ENCODE peak calls at places on chromosomes 12 and 14, in five cellular contexts. One of them, this sample, is unnamed.
A peak's percentile ranks its signal among the peaks of the same experiment; 100 is the strongest.

GRCh38 chr12:25822281-25822680 is 136.2 kb upstream of the RASSF8 start:
- DNase-seq in K562: no peak
- DNase-seq in GM12878: no peak
- DNase-seq in HepG2: no peak
- DNase-seq in H1: no peak
- DNase-seq in this sample: no peak

GRCh38 chr14:54209501-54210231 is 187.1 kb upstream of the CDKN3 start:
- DNase-seq in K562: no peak
- DNase-seq in GM12878: no peak
- DNase-seq in HepG2: no peak
- DNase-seq in H1: no peak
- DNase-seq in this sample: no peak

GRCh38 chr12:13562915-13563742 is 366.6 kb downstream of the EMP1 start:
- DNase-seq in K562: no peak
- DNase-seq in GM12878: no peak
- DNase-seq in HepG2: no peak
- DNase-seq in H1: no peak
- DNase-seq in this sample: no peak

GRCh38 chr12:42958271-42958674 is 368.7 kb upstream of the PRICKLE1 start:
- DNase-seq in K562: no peak
- DNase-seq in GM12878: no peak
- DNase-seq in HepG2: no peak
- DNase-seq in H1: no peak
- DNase-seq in this sample: no peak

GRCh38 chr12:15726029-15726756 is 63.0 kb downstream of the EPS8 start:
- DNase-seq in K562: no peak
- DNase-seq in GM12878: no peak
- DNase-seq in HepG2: no peak
- DNase-seq in H1: no peak
- DNase-seq in this sample: no peak

GRCh38 chr14:26917086-26917485 is 319.3 kb upstream of the NOVA1 start:
- DNase-seq in K562: peak; percentile 3
- DNase-seq in GM12878: no peak
- DNase-seq in HepG2: peak; percentile 28
- DNase-seq in H1: no peak
- DNase-seq in this sample: no peak

GRCh38 chr12:69500631-69501030 is 30.4 kb downstream of the FRS2 start:
- DNase-seq in K562: no peak
- DNase-seq in GM12878: no peak
- DNase-seq in HepG2: no peak
- DNase-seq in H1: no peak
- DNase-seq in this sample: no peak

GRCh38 chr12:5081016-5081415 is 37.3 kb downstream of the KCNA5 start:
- DNase-seq in K562: peak; percentile 7
- DNase-seq in GM12878: no peak
- DNase-seq in HepG2: no peak
- DNase-seq in H1: no peak
- DNase-seq in this sample: peak; percentile 61

GRCh38 chr14:101502761-101503392 is 58.4 kb upstream of the DIO3 start:
- DNase-seq in K562: no peak
- DNase-seq in GM12878: no peak
- DNase-seq in HepG2: no peak
- DNase-seq in H1: no peak
- DNase-seq in this sample: no peak

GRCh38 chr14:87411370-87411769 is 581.6 kb downstream of the GALC start:
- DNase-seq in K562: no peak
- DNase-seq in GM12878: no peak
- DNase-seq in HepG2: no peak
- DNase-seq in H1: no peak
- DNase-seq in this sample: no peak

GRCh38 chr14:101937926-101938767 is 26.2 kb upstream of the DYNC1H1 start:
- DNase-seq in K562: peak; percentile 44
- DNase-seq in GM12878: no peak
- DNase-seq in HepG2: no peak
- DNase-seq in H1: no peak
- DNase-seq in this sample: no peak

GRCh38 chr14:83164016-83164415 is 1630.4 kb upstream of the SEL1L start:
- DNase-seq in K562: no peak
- DNase-seq in GM12878: no peak
- DNase-seq in HepG2: no peak
- DNase-seq in H1: no peak
- DNase-seq in this sample: no peak

GRCh38 chr12:121693155-121693554 is 19.4 kb upstream of the TMEM120B start:
- DNase-seq in K562: no peak
- DNase-seq in GM12878: no peak
- DNase-seq in HepG2: no peak
- DNase-seq in H1: no peak
- DNase-seq in this sample: no peak

GRCh38 chr12:53200458-53201169 is 6.4 kb downstream of the ITGB7 start:
- DNase-seq in K562: no peak
- DNase-seq in GM12878: peak; percentile 79
- DNase-seq in HepG2: no peak
- DNase-seq in H1: no peak
- DNase-seq in this sample: no peak

GRCh38 chr12:103838254-103838914 is 2.6 kb downstream of the NT5DC3 start:
- DNase-seq in K562: no peak
- DNase-seq in GM12878: no peak
- DNase-seq in HepG2: peak; percentile 87
- DNase-seq in H1: no peak
- DNase-seq in this sample: no peak

GRCh38 chr12:104737682-104738370 is 220.3 kb downstream of the SLC41A2 start:
- DNase-seq in K562: no peak
- DNase-seq in GM12878: no peak
- DNase-seq in HepG2: no peak
- DNase-seq in H1: no peak
- DNase-seq in this sample: no peak

GRCh38 chr12:107844312-107844921 is 69.9 kb downstream of the ASCL4 start:
- DNase-seq in K562: no peak
- DNase-seq in GM12878: no peak
- DNase-seq in HepG2: no peak
- DNase-seq in H1: peak; percentile 72
- DNase-seq in this sample: peak; percentile 68

GRCh38 chr12:7970475-7971252 is 34.7 kb upstream of the SLC2A3 start:
- DNase-seq in K562: peak; percentile 91
- DNase-seq in GM12878: peak; percentile 73
- DNase-seq in HepG2: no peak
- DNase-seq in H1: peak; percentile 92
- DNase-seq in this sample: peak; percentile 96

GRCh38 chr14:103161054-103161397 is 37.8 kb downstream of the TNFAIP2 start:
- DNase-seq in K562: no peak
- DNase-seq in GM12878: no peak
- DNase-seq in HepG2: no peak
- DNase-seq in H1: no peak
- DNase-seq in this sample: no peak

GRCh38 chr12:118356809-118357326 is 15.8 kb downstream of the TAOK3 start:
- DNase-seq in K562: no peak
- DNase-seq in GM12878: no peak
- DNase-seq in HepG2: no peak
- DNase-seq in H1: no peak
- DNase-seq in this sample: no peak

GRCh38 chr12:57079821-57080220 is 1.2 kb upstream of the NEMP1 start:
- DNase-seq in K562: no peak
- DNase-seq in GM12878: no peak
- DNase-seq in HepG2: no peak
- DNase-seq in H1: no peak
- DNase-seq in this sample: no peak

GRCh38 chr12:85322715-85323114 is 42.7 kb downstream of the ALX1 start:
- DNase-seq in K562: no peak
- DNase-seq in GM12878: no peak
- DNase-seq in HepG2: no peak
- DNase-seq in H1: no peak
- DNase-seq in this sample: no peak
- TF ChIP-seq USF2 in K562: no peak
- TF ChIP-seq USF2 in GM12878: no peak
- TF ChIP-seq USF2 in HepG2: no peak
- TF ChIP-seq USF2 in H1: no peak
- TF ChIP-seq USF2 in this sample: no peak

GRCh38 chr12:50164963-50165362 is 2.2 kb downstream of the CERS5 start:
- DNase-seq in K562: no peak
- DNase-seq in GM12878: no peak
- DNase-seq in HepG2: no peak
- DNase-seq in H1: no peak
- DNase-seq in this sample: no peak

GRCh38 chr12:50167026-50167742 is at the start of gene CERS5:
- DNase-seq in K562: peak; percentile 98
- DNase-seq in GM12878: peak; percentile 85
- DNase-seq in HepG2: peak; percentile 96
- DNase-seq in H1: peak; percentile 97
- DNase-seq in this sample: peak; percentile 99

GRCh38 chr12:50162225-50162624 is 4.9 kb downstream of the CERS5 start:
- DNase-seq in K562: no peak
- DNase-seq in GM12878: no peak
- DNase-seq in HepG2: no peak
- DNase-seq in H1: no peak
- DNase-seq in this sample: no peak

DNA sequence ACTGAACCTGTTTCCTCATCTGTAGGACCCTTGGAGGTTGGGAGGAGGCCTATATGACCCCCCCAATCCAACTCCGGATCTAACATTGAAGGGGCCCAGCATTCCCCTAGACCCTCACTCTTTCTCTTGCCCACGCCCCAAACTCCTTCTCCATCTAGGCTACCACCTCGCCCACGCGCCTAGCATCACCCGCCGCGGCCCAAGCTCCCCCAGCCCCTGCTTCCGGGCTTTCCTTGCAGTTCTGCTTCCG is 468 bp downstream of the CERS5 start:
- DNase-seq in K562: no peak
- DNase-seq in GM12878: no peak
- DNase-seq in HepG2: no peak
- DNase-seq in H1: no peak
- DNase-seq in this sample: no peak
- TF ChIP-seq ATF2 in K562: no peak
- TF ChIP-seq ATF2 in GM12878: no peak
- TF ChIP-seq ATF2 in HepG2: no peak
- TF ChIP-seq ATF2 in H1: no peak
- TF ChIP-seq ATF2 in this sample: no peak

DNA sequence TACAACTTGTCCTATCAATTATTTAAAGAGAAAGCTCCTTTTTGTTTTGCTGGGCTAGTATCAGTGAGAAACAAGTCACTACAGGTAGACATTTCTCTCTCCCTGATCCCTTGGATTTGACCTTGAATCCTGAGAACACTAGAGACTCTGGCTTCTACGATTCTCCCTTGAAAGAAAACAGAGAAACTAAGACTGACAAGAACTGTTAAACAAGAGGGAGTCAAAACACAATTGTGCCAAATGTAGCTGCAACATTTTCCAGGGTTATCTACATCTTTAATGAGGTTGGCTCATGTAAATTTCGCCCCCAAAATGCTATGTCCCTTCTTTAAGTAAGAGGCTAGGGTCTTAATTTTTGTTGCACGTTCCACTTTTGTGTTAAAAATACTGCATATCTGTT is 62.4 kb downstream of the SLC38A1 start:
- DNase-seq in K562: no peak
- DNase-seq in GM12878: no peak
- DNase-seq in HepG2: no peak
- DNase-seq in H1: no peak
- DNase-seq in this sample: no peak
- TF ChIP-seq USF2 in K562: no peak
- TF ChIP-seq USF2 in GM12878: no peak
- TF ChIP-seq USF2 in HepG2: no peak
- TF ChIP-seq USF2 in H1: no peak
- TF ChIP-seq USF2 in this sample: no peak

DNA sequence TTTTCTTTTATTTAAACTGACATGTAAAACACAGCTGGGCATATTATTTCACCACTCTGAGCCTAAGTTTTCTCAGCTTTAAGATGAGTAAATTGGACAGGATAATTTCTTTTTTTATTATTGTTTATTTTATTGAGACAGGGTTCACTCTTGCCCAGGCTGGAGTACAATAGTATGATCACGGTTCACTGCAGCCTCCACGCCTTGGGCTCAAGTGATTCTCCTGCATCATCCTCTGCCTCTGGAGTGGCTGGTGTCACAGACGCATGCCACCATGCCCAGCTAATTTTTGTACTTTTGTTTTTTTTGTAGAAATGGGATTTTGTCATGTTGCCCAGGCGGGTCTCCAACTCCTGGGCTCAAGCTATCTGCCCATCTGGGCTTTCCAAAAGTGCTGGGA is 12.7 kb downstream of the BMAL2 start:
- DNase-seq in K562: no peak
- DNase-seq in GM12878: no peak
- DNase-seq in HepG2: no peak
- DNase-seq in H1: no peak
- DNase-seq in this sample: no peak
- TF ChIP-seq ATF2 in K562: no peak
- TF ChIP-seq ATF2 in GM12878: no peak
- TF ChIP-seq ATF2 in HepG2: no peak
- TF ChIP-seq ATF2 in H1: no peak
- TF ChIP-seq ATF2 in this sample: no peak

DNA sequence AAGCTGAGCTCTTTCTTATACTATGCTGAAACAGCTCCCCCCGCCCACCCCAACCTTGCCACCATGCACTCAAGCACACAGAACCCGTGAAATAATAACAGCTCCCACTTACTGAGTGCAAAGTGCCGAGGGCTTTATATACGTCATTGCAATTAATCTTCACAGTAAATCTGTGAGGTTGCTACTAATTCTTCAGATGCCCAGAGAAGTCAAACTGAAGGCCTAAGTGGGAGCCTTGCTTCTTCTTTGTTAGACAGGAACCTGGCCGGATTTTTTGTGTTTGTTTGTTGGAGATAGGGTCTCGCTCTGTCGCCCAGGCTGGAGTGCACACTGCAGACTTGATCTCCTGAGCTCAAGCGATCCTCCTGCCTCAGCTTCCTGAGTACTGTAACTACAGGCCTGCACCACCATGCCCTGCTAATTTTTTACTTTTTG is 34.0 kb downstream of the VCPKMT start:
- DNase-seq in K562: no peak
- DNase-seq in GM12878: no peak
- DNase-seq in HepG2: no peak
- DNase-seq in H1: no peak
- DNase-seq in this sample: no peak
- TF ChIP-seq USF2 in K562: no peak
- TF ChIP-seq USF2 in GM12878: no peak
- TF ChIP-seq USF2 in HepG2: no peak
- TF ChIP-seq USF2 in H1: no peak
- TF ChIP-seq USF2 in this sample: no peak

GRCh38 chr12:111766608-111767361 is at the start of gene ALDH2:
- DNase-seq in K562: peak; percentile 99
- DNase-seq in GM12878: no peak
- DNase-seq in HepG2: peak; percentile 72
- DNase-seq in H1: peak; percentile 88
- DNase-seq in this sample: peak; percentile 89
- TF ChIP-seq ATF2 in K562: no peak
- TF ChIP-seq ATF2 in GM12878: no peak
- TF ChIP-seq ATF2 in HepG2: peak; percentile 25
- TF ChIP-seq ATF2 in H1: no peak
- TF ChIP-seq ATF2 in this sample: no peak

GRCh38 chr12:65022441-65022840 is 98.7 kb downstream of the WIF1 start:
- DNase-seq in K562: no peak
- DNase-seq in GM12878: no peak
- DNase-seq in HepG2: peak; percentile 23
- DNase-seq in H1: no peak
- DNase-seq in this sample: no peak
- TF ChIP-seq USF2 in K562: no peak
- TF ChIP-seq USF2 in GM12878: no peak
- TF ChIP-seq USF2 in HepG2: no peak
- TF ChIP-seq USF2 in H1: no peak
- TF ChIP-seq USF2 in this sample: no peak